ENCODE peak calls at places on chromosome 5, in four cellular contexts. G is progenitor cell of endocrine pancreas, T is cardiac fibroblast, L is mesothelial cell of epicardium. C is an unnamed sample.

GRCh38 chr5:64165500-64166200 is at the start of gene RNF180:
- DNase-seq in L (peak), T (peak), G (peak), C (peak)

GRCh38 chr5:80695666-80696065 is 40.9 kb upstream of the DHFR start:
- DNase-seq in L (no peak), T (no peak), G (no peak), C (no peak)

GRCh38 chr5:3324421-3325101 is 271.1 kb upstream of the IRX1 start:
- DNase-seq in T (no peak), L (no peak), G (no peak), C (no peak)

GRCh38 chr5:81779935-81780266 is 29.0 kb upstream of the SSBP2 start:
- DNase-seq in L (no peak), G (no peak), T (no peak), C (no peak)

GRCh38 chr5:39691993-39692392 is 267.2 kb upstream of the DAB2 start:
- DNase-seq in G (no peak), T (peak), L (no peak), C (no peak)

GRCh38 chr5:56950626-56951130 is 1.2 kb downstream of the MIER3 start:
- DNase-seq in G (no peak), L (peak), T (peak), C (peak)

GRCh38 chr5:110386782-110387181 is 339.7 kb downstream of the TMEM232 start:
- DNase-seq in G (no peak), T (peak), L (no peak), C (no peak)

GRCh38 chr5:93100976-93101375 is 480.0 kb downstream of the NR2F1-AS1 start:
- DNase-seq in G (no peak), L (no peak), T (peak), C (no peak)

GRCh38 chr5:179209359-179210150 is 135.7 kb downstream of the ADAMTS2 start:
- DNase-seq in G (no peak), T (peak), L (no peak), C (no peak)

GRCh38 chr5:59337240-59337639 is 556.3 kb downstream of the PDE4D start:
- DNase-seq in G (no peak), L (no peak), T (no peak), C (no peak)

GRCh38 chr5:178544166-178544834 is 45.9 kb downstream of the COL23A1 start:
- DNase-seq in G (no peak), L (no peak), T (no peak), C (no peak)

GRCh38 chr5:104024538-104024937 is 461.9 kb upstream of the NUDT12 start:
- DNase-seq in G (no peak), T (no peak), L (no peak), C (no peak)

GRCh38 chr5:1383886-1384401 is 39.0 kb upstream of the CLPTM1L start:
- DNase-seq in L (no peak), G (no peak), T (no peak), C (no peak)

GRCh38 chr5:52786391-52786790 is 1.3 kb upstream of the ITGA1 start:
- DNase-seq in G (no peak), T (no peak), L (no peak), C (no peak)

GRCh38 chr5:52789378-52789777 is 1.7 kb downstream of the ITGA1 start:
- DNase-seq in T (no peak), G (no peak), L (no peak), C (no peak)

GRCh38 chr5:52788505-52788821 is 747 bp downstream of the ITGA1 start:
- DNase-seq in L (no peak), G (no peak), T (no peak), C (no peak)

GRCh38 chr5:52787600-52788504 is at the start of the genes ITGA1 and PELO:
- DNase-seq in G (peak), L (peak), T (peak), C (peak)

GRCh38 chr5:52786937-52787599 is 648 bp upstream of the ITGA1 start:
- DNase-seq in L (no peak), T (peak), G (no peak), C (no peak)
- TF ChIP-seq CTCF in L (no peak), T (peak), G (peak), C (no peak)

DNA sequence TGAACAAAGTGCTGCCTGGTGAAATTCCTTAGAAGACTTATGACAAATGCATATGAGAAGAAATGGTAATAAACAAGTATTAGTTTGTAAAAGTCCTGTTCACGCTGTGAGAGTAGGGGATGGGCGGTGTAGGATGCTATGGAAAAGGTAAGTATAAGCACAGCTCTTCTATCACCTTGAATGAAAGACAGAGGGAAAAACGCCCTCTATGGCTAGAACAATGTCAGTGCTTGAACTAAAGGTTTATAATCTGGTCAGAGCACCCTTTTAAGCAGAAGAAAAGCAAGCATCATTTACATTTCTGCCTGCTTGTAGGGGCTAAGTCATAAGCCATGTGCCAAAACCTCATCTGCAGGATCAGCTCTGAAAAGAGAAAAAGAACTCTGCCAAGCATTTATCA is 115.2 kb downstream of the LHFPL2 start:
- DNase-seq in G (no peak), T (peak), L (no peak), C (no peak)
- TF ChIP-seq CTCF in G (peak), T (peak), L (peak), C (peak)

DNA sequence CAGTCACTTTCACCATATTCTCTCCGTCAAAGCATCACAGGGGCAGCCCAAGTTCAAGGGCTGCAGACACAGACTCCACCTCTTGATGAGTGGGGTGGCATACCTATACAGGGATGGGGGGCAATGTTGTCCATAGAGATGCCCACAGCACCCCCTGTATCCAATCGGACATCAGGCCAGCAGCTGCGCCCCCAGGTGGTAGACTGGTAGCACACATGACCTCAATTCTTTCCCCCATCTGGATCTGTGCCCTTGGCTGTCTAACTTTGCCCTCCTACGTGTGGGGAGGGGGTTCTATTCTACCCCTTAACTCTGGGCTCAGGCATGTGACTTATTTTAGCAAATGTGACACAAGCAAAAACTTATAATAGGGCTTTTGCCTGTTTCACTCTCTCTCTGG is 84.0 kb upstream of the SLC25A48 start:
- DNase-seq in L (no peak), T (no peak), G (no peak), C (no peak)
- TF ChIP-seq CTCF in L (no peak), T (no peak), G (no peak), C (peak)

DNA sequence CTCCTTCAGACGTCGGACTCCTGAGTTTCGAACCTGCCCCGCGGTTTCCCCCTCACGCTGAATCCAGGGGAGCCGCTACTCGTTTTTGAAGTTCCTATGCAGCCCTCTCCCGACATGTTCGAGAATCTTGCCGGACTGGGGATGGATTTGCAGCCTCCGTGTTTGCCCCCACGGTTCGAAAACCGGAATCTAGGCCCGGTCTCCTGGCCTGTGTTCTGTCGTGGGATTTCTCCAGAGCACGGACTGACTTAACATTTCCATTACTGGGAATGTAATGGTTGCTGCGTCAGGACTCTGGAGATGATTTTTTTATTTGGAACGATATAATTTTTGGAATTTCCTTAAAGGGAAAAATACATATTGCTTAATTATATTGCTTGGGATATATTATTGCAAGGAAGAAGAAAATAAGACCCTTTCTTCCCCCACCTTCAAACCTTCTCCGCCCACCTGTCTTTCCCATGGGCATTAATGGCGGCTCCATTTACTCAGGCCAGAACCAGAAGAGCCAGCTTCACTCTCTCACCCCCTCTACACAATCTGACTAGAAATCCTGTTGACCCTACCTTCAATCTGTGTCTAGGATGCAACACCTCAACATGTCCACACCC is 8.5 kb upstream of the MGAT1 start:
- DNase-seq in G (no peak), L (no peak), T (no peak), C (no peak)
- TF ChIP-seq CTCF in G (no peak), L (no peak), T (no peak), C (no peak)

GRCh38 chr5:100479079-100479688 is 56.0 kb upstream of the FAM174A start:
- DNase-seq in T (peak), L (no peak), G (no peak), C (no peak)
- TF ChIP-seq CTCF in T (peak), L (no peak), G (peak), C (peak)

GRCh38 chr5:151745071-151745705 is 13.2 kb downstream of the ATOX1 start:
- DNase-seq in G (no peak), T (peak), L (no peak), C (no peak)

GRCh38 chr5:151755383-151755782 is 3.0 kb downstream of the ATOX1 start:
- DNase-seq in L (no peak), G (no peak), T (no peak), C (no peak)

GRCh38 chr5:151751593-151751992 is 6.8 kb downstream of the ATOX1 start:
- DNase-seq in L (no peak), T (no peak), G (no peak), C (no peak)

GRCh38 chr5:151750121-151750520 is 8.3 kb downstream of the ATOX1 start:
- DNase-seq in G (no peak), T (no peak), L (no peak), C (no peak)

DNA sequence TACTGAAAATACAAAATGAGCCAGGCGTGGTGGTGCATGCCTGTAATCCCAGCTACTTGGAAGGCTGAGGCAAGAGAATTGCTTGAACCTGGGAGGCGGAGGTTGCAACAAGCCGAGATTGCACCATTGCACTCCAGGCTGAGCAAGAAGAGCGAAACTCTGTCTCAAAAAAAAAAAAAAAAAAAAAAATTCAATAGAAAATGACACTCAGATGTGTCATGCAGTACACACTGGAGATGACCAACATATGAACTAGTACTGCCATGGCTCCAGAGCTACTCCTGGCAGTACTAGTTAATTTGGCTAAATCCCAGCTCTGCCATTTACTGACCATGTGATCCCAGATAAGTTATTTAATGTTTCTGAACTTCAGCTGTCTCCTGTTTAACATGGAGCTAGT is 7.3 kb downstream of the ATOX1 start:
- DNase-seq in G (no peak), T (peak), L (no peak), C (no peak)
- TF ChIP-seq CTCF in G (no peak), T (no peak), L (no peak), C (no peak)

GRCh38 chr5:98321356-98321755 is 452.1 kb upstream of the RGMB start:
- DNase-seq in T (no peak), L (no peak), G (no peak), C (no peak)
- TF ChIP-seq CTCF in T (no peak), L (no peak), G (no peak), C (no peak)